ENCODE peak calls at places on chromosomes 1 and 21, in four cellular contexts. G is K562, E is HepG2, V is GM12878. O is an unnamed sample.

GRCh38 chr1:79457825-79458224 is 451.3 kb upstream of the ADGRL4 start:
- DNase-seq in G (no peak), E (no peak), V (no peak), O (no peak)

GRCh38 chr1:153168686-153169085 is 18.0 kb upstream of the SPRR2G start:
- DNase-seq in G (no peak), E (no peak), V (no peak), O (no peak)

GRCh38 chr1:91600431-91601330 is 100.0 kb downstream of the CDC7 start:
- DNase-seq in G (no peak), E (no peak), V (no peak), O (no peak)

GRCh38 chr1:160768295-160768657 is 27.7 kb upstream of the LY9 start:
- DNase-seq in G (peak; percentile 49), E (peak; percentile 29), V (peak; percentile 84), O (no peak)

GRCh38 chr1:94795321-94795899 is 24.7 kb upstream of the SLC44A3 start:
- DNase-seq in G (no peak), E (no peak), V (no peak), O (no peak)

GRCh38 chr1:207745285-207745684 is 6.6 kb upstream of the CD46 start:
- DNase-seq in G (no peak), E (no peak), V (no peak), O (peak; percentile 21)

GRCh38 chr1:52658795-52659194 is 25.8 kb downstream of the SHISAL2A start:
- DNase-seq in G (no peak), E (no peak), V (no peak), O (no peak)

GRCh38 chr1:4638347-4638734 is 16.1 kb upstream of the AJAP1 start:
- DNase-seq in G (no peak), E (no peak), V (no peak), O (no peak)

GRCh38 chr1:121483961-121484424 is 299.2 kb downstream of the SRGAP2C start:
- DNase-seq in G (no peak), E (no peak), V (no peak), O (peak; percentile 88)

GRCh38 chr1:154730251-154730650 is 122.3 kb upstream of the ADAR start:
- DNase-seq in G (no peak), E (no peak), V (no peak), O (peak; percentile 38)

GRCh38 chr21:30408782-30409494 is 13.1 kb downstream of the KRTAP13-1 start:
- DNase-seq in G (peak; percentile 8), E (peak; percentile 14), V (no peak), O (no peak)

GRCh38 chr1:212915245-212916091 is 34.9 kb upstream of the VASH2 start:
- DNase-seq in G (peak; percentile 70), E (peak; percentile 50), V (no peak), O (peak; percentile 87)

GRCh38 chr1:81706650-81707435 is 93.9 kb upstream of the ADGRL2 start:
- DNase-seq in G (no peak), E (no peak), V (no peak), O (peak; percentile 70)

GRCh38 chr1:54132485-54132884 is 20.3 kb downstream of the CDCP2 start:
- DNase-seq in G (no peak), E (no peak), V (no peak), O (peak; percentile 62)

GRCh38 chr1:153567621-153568366 is 2.1 kb upstream of the S100A2 start:
- DNase-seq in G (no peak), E (peak; percentile 50), V (no peak), O (peak; percentile 71)

GRCh38 chr1:234933475-234933874 is 195.2 kb downstream of the TOMM20 start:
- DNase-seq in G (no peak), E (no peak), V (peak; percentile 85), O (peak; percentile 69)

GRCh38 chr1:221284028-221284427 is 404.8 kb downstream of the HLX start:
- DNase-seq in G (no peak), E (no peak), V (no peak), O (peak; percentile 85)

GRCh38 chr1:239361403-239361802 is 25.0 kb upstream of the CHRM3 start:
- DNase-seq in G (no peak), E (no peak), V (no peak), O (peak; percentile 1)

GRCh38 chr1:217274927-217275616 is 355.8 kb downstream of the GPATCH2 start:
- DNase-seq in G (no peak), E (no peak), V (no peak), O (peak; percentile 75)

GRCh38 chr1:185448591-185449186 is 131.6 kb upstream of the IVNS1ABP start:
- DNase-seq in G (no peak), E (no peak), V (no peak), O (peak; percentile 51)

GRCh38 chr1:20964540-20965484 is 177.7 kb upstream of the HP1BP3 start:
- DNase-seq in G (peak; percentile 23), E (no peak), V (peak; percentile 63), O (no peak)

GRCh38 chr1:227604446-227604845 is 41.1 kb downstream of the ZNF678 start:
- DNase-seq in G (no peak), E (no peak), V (no peak), O (no peak)

GRCh38 chr1:35448344-35448801 is 108.8 kb downstream of the KIAA0319L start:
- DNase-seq in G (no peak), E (peak; percentile 39), V (no peak), O (peak; percentile 99)

GRCh38 chr1:226643167-226643566 is 94.6 kb downstream of the STUM start:
- DNase-seq in G (peak; percentile 88), E (no peak), V (peak; percentile 33), O (peak; percentile 81)

GRCh38 chr1:205430631-205431305 is 8.9 kb upstream of the LEMD1 start:
- DNase-seq in G (peak; percentile 78), E (no peak), V (peak; percentile 13), O (peak; percentile 33)

GRCh38 chr1:169534653-169535052 is 48.9 kb upstream of the SLC19A2 start:
- DNase-seq in G (no peak), E (no peak), V (no peak), O (no peak)

GRCh38 chr21:42012344-42012743 is 2.2 kb upstream of the ZBTB21 start:
- DNase-seq in G (no peak), E (no peak), V (no peak), O (no peak)

GRCh38 chr1:59028052-59028451 is 244.2 kb upstream of the JUN start:
- DNase-seq in G (no peak), E (no peak), V (no peak), O (no peak)

GRCh38 chr1:19623523-19623922 is 20.6 kb upstream of the NBL1 start:
- DNase-seq in G (no peak), E (peak; percentile 55), V (no peak), O (peak; percentile 52)

GRCh38 chr1:54800899-54801759 is at the start of gene TTC22:
- DNase-seq in G (peak; percentile 71), E (no peak), V (peak; percentile 35), O (no peak)

GRCh38 chr1:217331698-217332097 is 299.2 kb downstream of the GPATCH2 start:
- DNase-seq in G (no peak), E (no peak), V (no peak), O (no peak)

GRCh38 chr21:45412909-45413581 is 8.1 kb downstream of the COL18A1 start:
- DNase-seq in G (no peak), E (no peak), V (no peak), O (no peak)

GRCh38 chr1:35557118-35557610 is at the start of gene KIAA0319L:
- DNase-seq in G (peak; percentile 95), E (peak; percentile 60), V (no peak), O (peak; percentile 37)

GRCh38 chr1:8702121-8702520 is 115.3 kb downstream of the RERE start:
- DNase-seq in G (no peak), E (peak; percentile 59), V (no peak), O (no peak)

GRCh38 chr1:67771152-67771551 is 62.1 kb downstream of the GNG12 start:
- DNase-seq in G (peak; percentile 45), E (no peak), V (no peak), O (peak; percentile 92)

GRCh38 chr1:153387785-153388184 is 3.1 kb downstream of the S100A8 start:
- DNase-seq in G (no peak), E (no peak), V (no peak), O (no peak)

GRCh38 chr21:27498025-27498424 is 531.1 kb upstream of the ADAMTS5 start:
- DNase-seq in G (no peak), E (no peak), V (no peak), O (peak; percentile 14)

GRCh38 chr21:27495836-27496235 is 528.9 kb upstream of the ADAMTS5 start:
- DNase-seq in G (no peak), E (no peak), V (no peak), O (no peak)
- TF ChIP-seq BHLHE40 in G (no peak), E (no peak), V (no peak), O (no peak)

DNA sequence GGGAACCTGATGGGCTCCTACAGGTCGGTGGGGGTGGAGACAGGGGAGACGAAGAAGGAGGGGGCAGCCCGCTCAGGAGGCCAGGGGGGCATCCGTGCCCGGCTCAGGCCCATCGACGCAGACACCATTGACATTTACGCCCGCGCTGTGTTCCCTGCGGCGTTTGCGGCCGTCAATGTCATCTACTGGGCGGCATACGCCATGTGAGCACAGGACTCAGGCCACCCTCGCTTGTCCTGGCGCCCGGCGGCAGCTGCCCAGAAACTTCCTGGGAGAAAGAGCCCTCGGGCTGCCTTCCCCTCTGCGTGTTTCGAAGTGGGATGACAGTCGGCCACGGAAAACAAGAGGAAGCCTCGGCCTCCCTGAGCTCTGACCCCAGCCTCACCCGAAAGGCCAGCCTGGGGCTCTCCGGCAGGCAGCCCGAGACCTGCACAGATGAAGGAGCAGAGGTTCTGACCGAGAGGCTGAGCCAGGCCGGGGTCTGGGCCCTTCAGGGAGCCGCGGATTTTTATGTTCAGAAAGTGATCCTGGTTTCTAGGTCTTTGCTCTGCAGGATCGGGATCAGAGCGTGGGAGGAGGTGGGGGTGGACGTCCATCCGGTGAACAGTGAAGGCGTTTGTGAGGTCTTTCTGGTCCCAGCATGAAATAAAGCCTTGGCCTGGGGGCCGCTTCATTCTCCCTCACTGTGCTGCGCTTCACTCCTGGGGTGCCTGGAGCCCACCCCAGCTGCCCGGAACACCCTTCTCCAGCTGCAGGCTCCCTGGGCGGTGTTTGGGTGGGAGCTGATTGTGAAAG is 11.1 kb downstream of the GABRD start:
- DNase-seq in G (no peak), E (no peak), V (no peak), O (no peak)
- TF ChIP-seq MXI1 in G (no peak), E (no peak), V (no peak), O (no peak)

DNA sequence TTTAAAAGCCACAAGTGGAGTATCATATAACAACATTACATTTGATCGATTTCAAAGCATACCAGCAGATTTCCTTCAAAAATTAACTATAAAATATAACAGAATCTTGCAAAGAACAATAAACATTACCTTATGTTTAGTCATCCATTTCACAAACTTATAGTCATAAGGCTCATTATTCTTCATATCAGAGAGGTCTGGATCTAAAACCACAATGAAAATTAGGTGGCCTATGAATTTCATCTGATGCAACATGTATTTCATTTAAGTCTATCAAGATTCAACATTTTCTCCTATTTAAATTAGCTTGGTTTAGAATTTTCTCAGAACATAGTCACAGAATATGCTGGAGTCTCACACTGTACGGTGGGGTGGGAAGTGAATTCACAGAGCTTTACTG is 49.2 kb downstream of the KYAT3 start:
- DNase-seq in G (no peak), E (no peak), V (no peak), O (peak; percentile 47)
- TF ChIP-seq BHLHE40 in G (no peak), E (no peak), V (no peak), O (no peak)

DNA sequence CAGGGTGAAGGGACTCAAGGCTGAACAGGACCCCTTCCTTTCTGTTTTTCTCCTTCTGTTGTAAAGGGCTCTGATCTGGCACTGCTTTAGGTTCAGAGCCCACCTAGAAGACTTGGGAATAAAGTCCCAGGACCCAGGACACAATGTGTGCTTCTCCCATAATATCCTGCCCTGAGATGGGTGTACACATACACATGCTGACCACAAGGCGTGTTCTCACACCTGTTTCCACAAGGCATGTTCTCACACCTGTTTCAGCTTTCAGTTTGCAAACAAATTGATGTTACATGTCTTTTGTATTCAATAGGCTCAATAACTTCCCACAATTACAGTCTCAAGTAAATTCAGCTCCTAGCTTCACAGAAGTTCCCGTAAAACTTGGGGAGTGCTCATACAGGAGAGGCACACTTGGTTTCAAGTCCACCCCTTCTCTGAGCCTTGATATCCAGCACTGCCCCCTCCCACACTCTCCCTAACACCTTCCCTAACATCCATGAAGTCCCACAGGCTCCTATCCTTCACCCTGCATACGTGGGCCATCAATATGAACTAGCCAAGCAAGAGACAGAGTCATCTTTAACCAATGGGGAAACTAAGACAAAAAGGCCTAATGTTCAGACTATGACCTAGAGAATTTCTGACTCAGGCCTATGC is 41.7 kb downstream of the ERI3 start:
- DNase-seq in G (no peak), E (no peak), V (no peak), O (no peak)
- TF ChIP-seq MXI1 in G (no peak), E (no peak), V (no peak), O (no peak)